ENCODE peak calls at places on chromosomes 12 and 14, in five cellular contexts. J is transverse colon; Y is naive thymus-derived CD4-positive, alpha-beta T cell; W is pancreas; K is H9. T is an unnamed sample.
A peak's percentile ranks its signal among the peaks of the same experiment; 100 is the strongest.

GRCh38 chr14:72892103-72892878 is 1.6 kb downstream of the DPF3 start:
- DNase-seq in Y (peak; percentile 24), K (peak; percentile 43), J (peak; percentile 30), W (peak; percentile 67), T (no peak)

GRCh38 chr14:103502877-103503276 is 19.8 kb downstream of the CKB start:
- DNase-seq in J (no peak), K (no peak), Y (no peak), W (no peak), T (no peak)

GRCh38 chr12:89470741-89471504 is 53.7 kb downstream of the GALNT4 start:
- DNase-seq in Y (peak; percentile 56), J (no peak), W (no peak), K (no peak), T (no peak)

GRCh38 chr12:51533799-51534198 is 57.2 kb upstream of the SCN8A start:
- DNase-seq in Y (no peak), W (no peak), J (no peak), K (peak; percentile 23), T (no peak)

GRCh38 chr14:54253195-54253947 is 143.4 kb upstream of the CDKN3 start:
- DNase-seq in Y (no peak), W (no peak), K (no peak), J (no peak), T (no peak)

GRCh38 chr12:72057330-72057911 is 118.8 kb downstream of the TPH2 start:
- DNase-seq in W (no peak), Y (no peak), K (no peak), J (no peak), T (no peak)

GRCh38 chr14:99199854-99200653 is 71.9 kb downstream of the BCL11B start:
- DNase-seq in W (no peak), K (no peak), Y (no peak), J (no peak), T (no peak)

GRCh38 chr14:102125546-102125945 is 14.2 kb upstream of the WDR20 start:
- DNase-seq in K (no peak), W (no peak), Y (no peak), J (no peak), T (no peak)

GRCh38 chr12:49034287-49034622 is 15.7 kb upstream of the PRKAG1 start:
- DNase-seq in Y (no peak), K (no peak), W (no peak), J (no peak), T (no peak)

GRCh38 chr12:45434094-45434493 is 218.2 kb downstream of the ANO6 start:
- DNase-seq in K (no peak), W (no peak), J (no peak), Y (no peak), T (no peak)

GRCh38 chr14:96783306-96784224 is 13.6 kb upstream of the VRK1 start:
- DNase-seq in J (no peak), K (no peak), Y (no peak), W (no peak), T (no peak)

GRCh38 chr12:13735756-13736155 is 245.6 kb downstream of the GRIN2B start:
- DNase-seq in Y (no peak), J (no peak), W (no peak), K (no peak), T (no peak)

GRCh38 chr14:100187247-100187833 is 27.9 kb upstream of the DEGS2 start:
- DNase-seq in J (peak; percentile 58), W (peak; percentile 64), K (no peak), Y (no peak), T (no peak)

GRCh38 chr12:29707846-29708245 is 75.9 kb downstream of the TMTC1 start:
- DNase-seq in Y (no peak), K (no peak), J (no peak), W (no peak), T (no peak)

GRCh38 chr12:125873031-125873430 is 807.8 kb downstream of the AACS start:
- DNase-seq in W (no peak), K (no peak), Y (no peak), J (no peak), T (no peak)

GRCh38 chr12:102896067-102896466 is 21.0 kb downstream of the PAH start:
- DNase-seq in K (peak; percentile 45), Y (no peak), J (no peak), W (no peak), T (no peak)

GRCh38 chr12:62967701-62968100 is 32.8 kb upstream of the PPM1H start:
- DNase-seq in J (no peak), Y (no peak), W (no peak), K (no peak), T (no peak)

GRCh38 chr12:89247962-89248361 is 104.3 kb downstream of the DUSP6 start:
- DNase-seq in K (no peak), W (no peak), Y (no peak), J (no peak), T (no peak)

GRCh38 chr12:70576341-70577282 is 60.6 kb downstream of the PTPRB start:
- DNase-seq in K (no peak), W (no peak), J (no peak), Y (peak; percentile 54), T (no peak)

GRCh38 chr14:69928111-69928523 is 48.9 kb downstream of the SMOC1 start:
- DNase-seq in Y (no peak), W (no peak), K (no peak), J (no peak), T (no peak)

GRCh38 chr12:42789808-42790760 is 200.5 kb upstream of the PRICKLE1 start:
- DNase-seq in W (no peak), K (no peak), Y (no peak), J (no peak), T (no peak)

GRCh38 chr12:52210925-52211650 is 19.3 kb upstream of the KRT80 start:
- DNase-seq in Y (no peak), J (no peak), K (no peak), W (peak; percentile 48), T (no peak)

GRCh38 chr12:107304588-107305532 is 211.5 kb upstream of the CRY1 start:
- DNase-seq in J (no peak), W (no peak), Y (no peak), K (no peak), T (no peak)

GRCh38 chr12:2691340-2692111 is 103.2 kb upstream of the FKBP4 start:
- DNase-seq in W (no peak), K (peak; percentile 73), J (peak; percentile 45), Y (peak; percentile 60), T (no peak)

GRCh38 chr14:69606258-69606657 is 5.1 kb upstream of the SUSD6 start:
- DNase-seq in K (no peak), J (peak; percentile 56), Y (no peak), W (no peak), T (no peak)

GRCh38 chr12:1590083-1590979 is 4.0 kb downstream of the FBXL14 start:
- DNase-seq in K (peak; percentile 85), W (no peak), J (peak; percentile 24), Y (no peak), T (no peak)

GRCh38 chr14:60514378-60515243 is 5.7 kb downstream of the SIX6 start:
- DNase-seq in K (peak; percentile 83), W (peak; percentile 62), J (no peak), Y (no peak), T (peak; percentile 61)

GRCh38 chr14:103519043-103519836 is 3.4 kb downstream of the CKB start:
- DNase-seq in Y (no peak), K (no peak), W (peak; percentile 55), J (no peak), T (no peak)

GRCh38 chr12:28023156-28023887 is 50.8 kb upstream of the PTHLH start:
- DNase-seq in W (no peak), K (no peak), Y (no peak), J (no peak), T (no peak)

GRCh38 chr12:2267624-2268477 is 215.1 kb downstream of the CACNA1C start:
- DNase-seq in Y (no peak), W (no peak), J (no peak), K (peak; percentile 51), T (peak; percentile 79)

GRCh38 chr12:12032260-12032761 is 38.4 kb upstream of the BCL2L14 start:
- DNase-seq in Y (no peak), J (peak; percentile 33), W (no peak), K (no peak), T (no peak)

GRCh38 chr12:120598674-120599463 is 17.7 kb upstream of the POP5 start:
- DNase-seq in Y (no peak), W (no peak), K (no peak), J (no peak), T (no peak)

GRCh38 chr12:116244001-116244400 is 33.5 kb downstream of the MED13L start:
- DNase-seq in J (no peak), Y (no peak), W (no peak), K (no peak), T (no peak)

GRCh38 chr12:128994869-128995268 is 141.6 kb downstream of the GLT1D1 start:
- DNase-seq in W (no peak), Y (no peak), K (no peak), J (no peak), T (no peak)

GRCh38 chr12:131222271-131223139 is 268.8 kb downstream of the ADGRD1 start:
- DNase-seq in W (peak; percentile 37), Y (no peak), K (peak; percentile 50), J (no peak), T (no peak)
- H3K4me1 ChIP-seq in W (no peaks in the 10 kb centered on the region), Y (no peaks in the 10 kb centered on the region), K (peaks cover 6% of the 10 kb centered on the region), J (peaks cover 5% of the 10 kb centered on the region), T (no peaks in the 10 kb centered on the region)

DNA sequence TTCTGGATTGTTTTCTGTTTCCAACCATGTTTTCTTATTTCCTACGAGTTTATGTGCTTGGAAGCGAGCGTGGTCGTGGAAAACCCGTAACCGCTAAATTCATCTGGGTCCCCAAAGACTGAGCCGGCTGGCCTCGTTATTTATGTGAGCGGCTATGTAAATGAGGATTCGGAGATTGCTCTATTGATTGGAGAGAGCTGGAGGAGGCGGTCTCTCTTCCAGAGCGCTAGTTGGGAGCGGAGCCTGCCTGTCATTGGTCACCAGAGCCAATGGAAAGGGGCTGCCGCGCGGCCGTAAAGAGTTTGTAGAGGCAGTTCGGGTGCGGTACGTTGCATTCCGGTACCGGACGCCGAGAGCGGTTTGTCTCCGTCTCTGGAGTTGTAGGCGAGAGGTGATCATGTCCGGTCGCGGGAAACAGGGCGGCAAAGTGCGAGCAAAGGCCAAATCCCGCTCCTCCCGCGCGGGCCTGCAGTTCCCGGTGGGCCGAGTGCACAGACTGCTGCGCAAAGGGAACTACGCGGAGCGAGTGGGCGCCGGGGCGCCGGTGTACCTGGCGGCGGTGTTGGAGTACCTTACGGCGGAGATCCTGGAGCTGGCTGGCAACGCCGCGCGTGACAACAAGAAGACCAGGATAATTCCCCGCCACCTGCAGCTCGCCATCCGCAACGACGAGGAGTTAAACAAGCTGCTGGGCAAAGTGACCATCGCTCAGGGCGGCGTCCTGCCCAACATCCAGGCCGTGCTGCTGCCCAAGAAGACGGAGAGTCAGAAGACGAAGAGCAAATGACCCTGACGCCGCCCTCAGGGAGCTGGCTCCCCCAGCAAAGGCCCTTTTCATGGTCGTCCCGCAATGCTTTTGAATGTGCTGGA is 29.0 kb downstream of the WBP11 start:
- DNase-seq in J (peak; percentile 97), W (peak; percentile 96), Y (peak; percentile 93), K (peak; percentile 98), T (peak; percentile 94)
- H3K4me1 ChIP-seq in J (peaks cover 26% of the 10 kb centered on the region), W (peaks cover 13% of the 10 kb centered on the region), Y (peaks cover 14% of the 10 kb centered on the region), K (no peaks in the 10 kb centered on the region), T (peaks cover 11% of the 10 kb centered on the region)

DNA sequence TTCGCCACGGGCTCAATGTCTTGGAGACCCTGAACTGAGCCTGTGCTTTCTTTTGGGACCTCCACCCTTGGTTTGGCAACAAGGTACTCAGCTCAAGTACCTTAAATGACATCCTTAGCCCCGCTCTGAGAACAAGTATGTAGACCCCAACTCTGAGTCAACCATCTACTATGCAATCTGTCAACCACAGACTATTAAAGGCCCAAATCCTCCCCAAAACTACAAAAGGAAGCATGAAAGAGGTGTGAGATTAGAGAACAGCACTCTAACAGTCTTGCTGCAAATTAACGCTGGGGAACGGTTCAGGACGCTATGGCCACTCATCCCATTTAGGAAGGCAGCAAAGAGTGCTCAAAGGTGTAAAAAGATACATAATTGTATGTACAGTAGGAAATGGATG is 52.1 kb downstream of the CCDC88C start:
- DNase-seq in W (no peak), Y (no peak), J (no peak), K (no peak), T (no peak)
- H3K4me1 ChIP-seq in W (peaks cover 11% of the 10 kb centered on the region), Y (peaks cover 68% of the 10 kb centered on the region), J (peaks cover 10% of the 10 kb centered on the region), K (no peaks in the 10 kb centered on the region), T (no peaks in the 10 kb centered on the region)

GRCh38 chr12:113850309-113851056 is 115.6 kb downstream of the RBM19 start:
- DNase-seq in W (no peak), J (peak; percentile 18), K (no peak), Y (no peak), T (peak; percentile 85)
- H3K4me1 ChIP-seq in W (no peaks in the 10 kb centered on the region), J (no peaks in the 10 kb centered on the region), K (no peaks in the 10 kb centered on the region), Y (no peaks in the 10 kb centered on the region), T (peaks cover 19% of the 10 kb centered on the region)